ENCODE peak calls at places on chromosomes 11 and 22, in four cellular contexts. F is right atrium auricular region, D is IMR-90, R is left ventricle myocardium inferior. M is an unnamed sample.

GRCh38 chr22:21624120-21624879 is 5.5 kb downstream of the YDJC start:
- DNase-seq in F (no peak), D (peak; percentile 23), R (peak; percentile 52), M (peak; percentile 64)

GRCh38 chr11:111612211-111612610 is 10.0 kb downstream of the SIK2 start:
- DNase-seq in F (no peak), D (peak; percentile 78), R (no peak), M (no peak)

GRCh38 chr11:44456544-44457270 is 108.8 kb upstream of the CD82 start:
- DNase-seq in F (no peak), D (no peak), R (peak; percentile 28), M (peak; percentile 27)

GRCh38 chr11:19232910-19233503 is 7.7 kb downstream of the E2F8 start:
- DNase-seq in F (no peak), D (peak; percentile 87), R (no peak), M (no peak)

GRCh38 chr22:41746563-41747400 is 47.5 kb downstream of the MEI1 start:
- DNase-seq in F (peak; percentile 69), D (peak; percentile 76), R (peak; percentile 51), M (peak; percentile 78)

GRCh38 chr22:23068832-23069385 is 1.4 kb upstream of the GNAZ start:
- DNase-seq in F (no peak), D (no peak), R (no peak), M (no peak)

GRCh38 chr11:59611570-59612565 is 3.7 kb downstream of the OSBP start:
- DNase-seq in F (no peak), D (peak; percentile 67), R (no peak), M (no peak)

GRCh38 chr11:93567406-93567819 is 24.2 kb upstream of the SMCO4 start:
- DNase-seq in F (peak; percentile 62), D (no peak), R (peak; percentile 74), M (no peak)

GRCh38 chr11:1631066-1631568 is 1.5 kb downstream of the KRTAP5-5 start:
- DNase-seq in F (no peak), D (no peak), R (no peak), M (no peak)

GRCh38 chr22:49972163-49973017 is 11.8 kb downstream of the PIM3 start:
- DNase-seq in F (no peak), D (no peak), R (peak; percentile 16), M (peak; percentile 18)

GRCh38 chr22:46238541-46238940 is 11.6 kb downstream of the CDPF1 start:
- DNase-seq in F (no peak), D (no peak), R (no peak), M (no peak)

GRCh38 chr11:68840661-68841653 is 759 bp downstream of the CPT1A start:
- DNase-seq in F (peak; percentile 63), D (peak; percentile 31), R (peak; percentile 59), M (no peak)

GRCh38 chr22:24583221-24583971 is 9.5 kb downstream of the LRRC75B start:
- DNase-seq in F (no peak), D (peak; percentile 15), R (no peak), M (peak; percentile 86)

GRCh38 chr11:266676-267439 is 11.3 kb upstream of the NLRP6 start:
- DNase-seq in F (no peak), D (no peak), R (no peak), M (no peak)

GRCh38 chr11:108511851-108512474 is 13.8 kb upstream of the POGLUT3 start:
- DNase-seq in F (no peak), D (peak; percentile 70), R (no peak), M (no peak)

GRCh38 chr11:114596175-114596919 is 761 bp upstream of the NXPE4 start:
- DNase-seq in F (no peak), D (no peak), R (no peak), M (no peak)

GRCh38 chr11:75311858-75312288 is 39.6 kb downstream of the ARRB1 start:
- DNase-seq in F (peak; percentile 90), D (peak; percentile 17), R (peak; percentile 88), M (peak; percentile 75)

GRCh38 chr11:65506770-65507485 is 8.1 kb downstream of the MALAT1 start:
- DNase-seq in F (peak; percentile 81), D (peak; percentile 95), R (no peak), M (no peak)

GRCh38 chr11:17864478-17864941 is 129.9 kb downstream of the KCNC1 start:
- DNase-seq in F (no peak), D (no peak), R (no peak), M (no peak)

GRCh38 chr22:32618461-32619140 is 144.0 kb downstream of the FBXO7 start:
- DNase-seq in F (no peak), D (no peak), R (peak; percentile 66), M (no peak)

DNA sequence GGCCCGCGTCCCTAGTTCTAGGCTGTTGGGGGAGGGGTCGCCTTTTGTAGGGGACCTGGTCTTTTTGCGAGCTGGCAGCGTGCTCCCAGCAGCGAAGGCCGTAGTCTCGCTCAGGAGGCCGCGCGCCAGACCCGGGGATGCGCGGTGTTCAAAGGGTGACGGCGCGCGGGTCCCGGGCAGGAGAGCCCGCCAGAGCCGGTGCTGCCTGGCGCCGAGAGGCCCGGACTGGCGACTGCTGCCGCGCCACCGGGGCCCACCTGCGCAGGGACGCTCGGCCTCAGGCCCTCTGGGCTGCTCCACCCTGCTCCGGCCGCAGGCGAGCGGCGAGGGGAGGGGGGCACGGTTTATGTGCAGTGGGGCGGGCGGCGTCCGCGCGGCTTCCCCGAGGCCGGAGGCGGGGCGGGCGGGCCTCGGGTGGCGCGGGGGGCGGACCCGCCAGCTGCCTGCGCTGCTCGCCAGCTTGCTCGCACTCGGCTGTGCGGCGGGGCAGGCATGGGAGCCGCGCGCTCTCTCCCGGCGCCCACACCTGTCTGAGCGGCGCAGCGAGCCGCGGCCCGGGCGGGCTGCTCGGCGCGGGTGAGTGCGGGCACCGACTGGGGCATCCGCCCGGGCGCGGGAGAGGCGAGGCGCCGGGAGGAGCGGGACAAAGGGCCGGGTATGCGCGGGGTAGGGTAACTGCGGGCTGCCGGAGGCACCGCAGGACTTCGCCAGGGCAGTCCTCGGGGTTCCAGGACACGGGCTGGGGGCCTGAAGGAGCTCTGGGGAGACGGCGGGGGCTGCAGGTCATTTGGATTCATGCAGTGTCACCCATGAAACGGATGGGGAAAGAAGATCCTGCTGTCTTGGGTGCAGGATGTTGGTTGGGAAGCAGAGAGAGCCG is at the start of gene PRSS23:
- DNase-seq in F (no peak), D (peak; percentile 44), R (peak; percentile 66), M (peak; percentile 59)
- H3K4me3 ChIP-seq in F (peak within 1 kb of the TSS; percentile 72), D (peak within 1 kb of the TSS; percentile 82), R (peak within 1 kb of the TSS; percentile 82), M (peak within 1 kb of the TSS; percentile 44)

DNA sequence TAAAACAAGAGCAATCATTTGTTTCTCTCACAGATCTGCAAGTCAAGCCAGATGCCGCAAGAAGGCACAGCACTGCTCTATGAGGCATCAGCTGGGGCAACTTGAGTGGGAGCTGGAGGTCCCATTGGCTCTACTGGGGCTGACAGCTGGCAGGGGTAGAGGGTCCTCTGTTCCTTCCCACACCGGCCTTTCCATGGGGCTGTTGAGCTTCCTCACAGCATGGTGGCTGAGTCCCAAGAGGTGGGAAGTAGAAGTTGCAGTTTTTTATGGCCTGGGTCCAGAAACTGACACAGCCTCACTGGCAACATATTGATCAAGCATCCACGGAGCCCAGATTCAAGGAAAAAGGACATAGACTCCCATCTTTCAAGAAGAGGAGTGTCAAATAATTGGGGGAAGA is 34.4 kb downstream of the RPL3 start:
- DNase-seq in F (no peak), D (no peak), R (no peak), M (no peak)
- H3K4me1 ChIP-seq in F (no peaks in the 10 kb centered on the region), D (peaks cover 16% of the 10 kb centered on the region), R (peaks cover 43% of the 10 kb centered on the region), M (no peaks in the 10 kb centered on the region)

GRCh38 chr11:103609117-103610066 is 427.0 kb upstream of the DDI1 start:
- DNase-seq in F (no peak), D (peak; percentile 96), R (no peak), M (no peak)
- TF ChIP-seq CTCF in F (peak; percentile 36), D (peak; percentile 69), R (peak; percentile 35), M (peak; percentile 58)

DNA sequence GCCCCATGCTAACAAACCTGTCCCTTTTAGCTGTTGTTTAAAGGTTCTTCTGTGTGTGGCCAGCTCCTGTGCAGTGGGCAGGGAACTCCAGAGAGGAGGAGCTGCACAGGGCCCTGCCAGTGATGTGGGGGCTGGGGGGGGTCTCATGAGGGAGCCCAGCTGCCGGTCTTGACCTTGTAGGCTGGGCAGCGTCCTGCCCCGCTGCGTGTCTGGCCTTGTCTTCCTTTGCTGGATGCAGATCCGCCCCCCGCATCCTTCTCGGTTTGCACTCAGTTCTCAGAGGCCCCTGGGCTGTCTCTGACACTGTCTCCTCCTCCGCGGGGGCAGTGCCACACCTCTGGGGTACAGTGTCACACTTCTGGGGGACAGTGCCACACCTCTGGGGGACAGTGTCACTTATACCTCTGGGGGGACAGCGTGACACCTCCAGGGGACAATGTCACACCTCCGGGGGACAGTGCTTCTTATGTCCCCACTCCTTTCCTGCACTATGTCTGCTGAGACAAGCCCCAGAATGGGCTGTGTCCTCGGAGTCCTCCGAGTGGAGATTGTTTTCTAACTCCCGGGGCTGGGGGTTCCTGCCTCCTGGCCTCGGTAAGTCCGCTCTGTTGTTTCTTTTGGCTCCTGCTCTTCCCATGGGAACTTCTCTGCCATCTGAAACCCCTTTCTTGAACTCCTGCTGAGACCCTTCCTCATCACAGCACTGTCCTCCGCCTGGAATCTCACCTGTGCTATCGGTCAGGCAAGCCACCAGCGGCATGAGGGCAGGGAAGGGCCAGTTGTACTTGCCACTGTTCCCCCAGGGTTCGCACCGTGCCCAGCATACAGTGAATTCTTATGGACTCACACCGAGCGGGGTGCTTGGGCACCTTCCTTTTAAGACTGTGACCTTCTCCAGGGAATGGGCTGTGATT is 788.3 kb downstream of the TBC1D22A start:
- DNase-seq in F (peak; percentile 47), D (no peak), R (no peak), M (no peak)
- H3K4me3 ChIP-seq in F (no peak overlapping the region), D (no peak overlapping the region), R (no peak overlapping the region), M (no peak overlapping the region)

DNA sequence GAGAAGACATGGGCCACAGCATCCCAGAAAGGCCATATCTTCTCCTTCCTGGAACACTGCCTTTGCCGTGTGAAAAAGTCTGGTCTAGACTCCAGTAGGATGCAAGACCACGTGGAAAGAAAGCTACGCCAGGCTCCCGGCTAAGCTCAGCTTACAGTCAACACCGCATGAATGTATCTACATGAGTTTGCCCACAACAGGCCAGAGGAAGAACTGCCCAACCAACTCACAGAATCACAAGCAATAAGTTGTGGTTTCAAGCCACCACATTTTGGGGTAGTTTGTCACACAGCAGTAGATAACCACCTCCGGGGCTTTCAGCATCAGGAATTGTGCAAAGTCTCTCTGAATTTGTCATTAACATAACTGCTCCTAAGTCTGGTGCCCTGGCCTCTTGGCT is 27.3 kb downstream of the HSPA8 start:
- DNase-seq in F (no peak), D (no peak), R (no peak), M (no peak)
- H3K4me1 ChIP-seq in F (no peaks in the 10 kb centered on the region), D (no peaks in the 10 kb centered on the region), R (no peaks in the 10 kb centered on the region), M (peaks cover under 1% of the 10 kb centered on the region)

DNA sequence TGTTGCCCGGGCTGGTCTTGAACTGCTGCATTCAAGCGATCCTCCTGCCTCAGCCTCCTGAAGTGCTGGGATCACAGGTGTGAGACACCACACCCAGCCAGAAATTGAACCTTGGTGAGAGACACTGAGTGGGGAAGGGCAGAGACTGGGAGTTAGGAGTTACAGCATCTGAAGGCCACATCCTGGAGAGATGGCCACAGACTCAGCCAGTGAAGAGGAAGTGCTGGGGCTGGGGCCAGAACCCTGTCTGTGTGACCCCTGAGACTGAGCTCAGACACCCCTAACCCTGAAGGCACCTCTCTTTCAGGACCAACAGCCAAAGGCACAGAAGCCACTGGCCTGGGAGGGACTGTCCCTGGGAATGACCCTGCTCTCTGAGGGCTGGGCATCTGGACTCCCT is 33.8 kb downstream of the TXN2 start:
- DNase-seq in F (no peak), D (no peak), R (no peak), M (no peak)
- TF ChIP-seq CTCF in F (no peak), D (no peak), R (no peak), M (no peak)

DNA sequence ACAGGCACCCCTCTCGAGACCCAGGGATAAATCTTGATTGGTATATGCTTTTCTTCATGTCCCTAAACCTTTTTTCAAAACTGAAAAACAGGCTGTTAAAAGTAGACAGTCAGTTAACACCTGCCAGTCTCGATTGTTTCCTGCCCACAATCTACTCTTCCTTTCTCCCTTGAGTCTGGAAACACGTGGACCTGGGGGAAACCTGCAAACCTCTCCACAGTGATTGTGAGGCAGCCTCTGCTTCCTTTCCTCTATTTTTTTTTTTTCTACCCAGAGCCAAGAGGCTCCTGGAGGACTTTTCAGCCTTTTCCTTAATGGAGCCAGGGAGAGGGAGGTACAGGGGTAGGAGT is 69.4 kb upstream of the CLMP start:
- DNase-seq in F (no peak), D (no peak), R (no peak), M (no peak)
- H3K4me3 ChIP-seq in F (no peak overlapping the region), D (no peak overlapping the region), R (no peak overlapping the region), M (no peak overlapping the region)